ENCODE peak calls at places on chromosomes 13 and 19, in seven cellular contexts. Z, I, F, S, L, V and Q are unnamed samples.

GRCh38 chr19:55344444-55344843 is 4.8 kb downstream of the KMT5C start:
- DNase-seq in S (peak; percentile 55), F (peak; percentile 2), V (no peak), L (no peak), Z (no peak), I (no peak), Q (peak; percentile 33)

GRCh38 chr19:4066176-4066606 is 508 bp downstream of the ZBTB7A start:
- DNase-seq in V (no peak), I (no peak), Z (peak; percentile 52), S (peak; percentile 82), F (peak; percentile 55), L (peak; percentile 53), Q (peak; percentile 33)

GRCh38 chr13:41077475-41077874 is 16.2 kb downstream of the WBP4 start:
- DNase-seq in L (no peak), S (no peak), I (no peak), Z (no peak), V (no peak), F (no peak), Q (no peak)

GRCh38 chr13:68380041-68380973 is 1150.2 kb upstream of the PCDH9 start:
- DNase-seq in S (no peak), V (no peak), L (no peak), Z (no peak), F (no peak), I (no peak), Q (peak; percentile 6)

GRCh38 chr19:41588497-41589209 is 12.7 kb downstream of the CEACAM21 start:
- DNase-seq in S (no peak), V (no peak), F (peak; percentile 65), L (no peak), I (peak; percentile 69), Z (no peak), Q (peak; percentile 67)

GRCh38 chr19:47028372-47028672 is 8.7 kb downstream of the NPAS1 start:
- DNase-seq in L (no peak), Z (no peak), I (no peak), V (no peak), S (no peak), F (peak; percentile 70), Q (no peak)

GRCh38 chr13:51148952-51149573 is 38.0 kb upstream of the C13orf42 start:
- DNase-seq in V (no peak), S (peak; percentile 21), I (peak; percentile 68), L (no peak), F (peak; percentile 41), Z (no peak), Q (no peak)

GRCh38 chr19:29378126-29378525 is 147.7 kb upstream of the VSTM2B start:
- DNase-seq in S (no peak), L (no peak), V (no peak), F (no peak), Z (no peak), I (no peak), Q (no peak)

GRCh38 chr13:99425485-99426341 is 75.6 kb upstream of the TM9SF2 start:
- DNase-seq in I (no peak), L (no peak), V (peak; percentile 53), S (no peak), Z (no peak), F (no peak), Q (no peak)

GRCh38 chr13:90485441-90485840 is 862.0 kb upstream of the MIR17HG start:
- DNase-seq in I (no peak), L (no peak), Z (no peak), S (no peak), V (no peak), F (no peak), Q (no peak)

GRCh38 chr13:40662866-40663265 is 3.6 kb downstream of the FOXO1 start:
- DNase-seq in Z (no peak), V (peak; percentile 79), S (no peak), I (no peak), L (no peak), F (no peak), Q (no peak)

GRCh38 chr13:33109319-33109718 is 93.1 kb downstream of the KL start:
- DNase-seq in I (no peak), S (no peak), L (no peak), Z (no peak), V (no peak), F (no peak), Q (no peak)

GRCh38 chr19:1455336-1456120 is 5.6 kb downstream of the APC2 start:
- DNase-seq in F (peak; percentile 93), S (no peak), Z (no peak), V (peak; percentile 70), L (no peak), I (peak; percentile 99), Q (peak; percentile 74)

GRCh38 chr13:76516013-76516412 is 370.2 kb downstream of the KCTD12 start:
- DNase-seq in S (no peak), F (no peak), V (no peak), I (no peak), L (no peak), Z (no peak), Q (no peak)

GRCh38 chr19:51821921-51822716 is 27.2 kb downstream of the FPR3 start:
- DNase-seq in S (no peak), I (no peak), Z (no peak), F (no peak), L (no peak), V (no peak), Q (no peak)

GRCh38 chr13:95710313-95710712 is 33.4 kb downstream of the DNAJC3 start:
- DNase-seq in L (no peak), F (no peak), S (no peak), I (no peak), V (no peak), Z (no peak), Q (no peak)

GRCh38 chr19:3370214-3370720 is 3.9 kb downstream of the NFIC start:
- DNase-seq in V (no peak), L (no peak), I (no peak), F (no peak), Z (no peak), S (peak; percentile 10), Q (no peak)

GRCh38 chr13:53941588-53942190 is 913.1 kb downstream of the OLFM4 start:
- DNase-seq in L (no peak), Z (no peak), F (no peak), V (no peak), S (no peak), I (no peak), Q (no peak)

GRCh38 chr19:1768248-1768647 is 14.9 kb downstream of the ONECUT3 start:
- DNase-seq in I (peak; percentile 93), V (no peak), F (peak; percentile 82), S (no peak), Z (no peak), L (no peak), Q (no peak)

GRCh38 chr19:48330012-48330681 is 4.8 kb downstream of the EMP3 start:
- DNase-seq in V (peak; percentile 94), F (peak; percentile 76), I (peak; percentile 91), S (peak; percentile 84), L (peak; percentile 71), Z (peak; percentile 72), Q (peak; percentile 94)

GRCh38 chr13:30473675-30474074 is 7.9 kb upstream of the HMGB1 start:
- DNase-seq in F (no peak), Z (no peak), V (no peak), S (no peak), I (no peak), L (no peak), Q (no peak)

GRCh38 chr13:24692541-24692940 is 12.3 kb downstream of the ATP12A start:
- DNase-seq in Z (no peak), V (no peak), I (no peak), L (no peak), F (no peak), S (no peak), Q (peak; percentile 24)